ENCODE peak calls at places on chromosomes 16 and 17, in seven cellular contexts. G, C, K, I, E, A and Y are unnamed samples. For H3K27me3 and H3K4me1, the result is how much of the 10 kb centered on the place peaks cover.

GRCh38 chr17:55622547-55622946 is 100.1 kb downstream of the TMEM100 start:
- DNase-seq in G (no peak), C (no peak), K (no peak), I (no peak), E (no peak), A (no peak), Y (no peak)

GRCh38 chr17:8015957-8016631 is 13.7 kb downstream of the GUCY2D start:
- DNase-seq in G (peak), C (peak), K (no peak), I (no peak), E (no peak), A (peak), Y (no peak)

GRCh38 chr16:2151188-2152091 is 3.0 kb downstream of the RAB26 start:
- DNase-seq in G (peak), C (peak), K (no peak), I (no peak), E (no peak), A (no peak), Y (no peak)

GRCh38 chr17:61750656-61751055 is 112.7 kb downstream of the BRIP1 start:
- DNase-seq in G (no peak), C (no peak), K (no peak), I (no peak), E (no peak), A (no peak), Y (no peak)

GRCh38 chr16:3792472-3793012 is 75.2 kb upstream of the TRAP1 start:
- DNase-seq in G (no peak), C (no peak), K (no peak), I (no peak), E (no peak), A (no peak), Y (no peak)

GRCh38 chr17:19726615-19727376 is 10.4 kb upstream of the SLC47A2 start:
- DNase-seq in G (no peak), C (no peak), K (no peak), I (no peak), E (peak), A (peak), Y (no peak)

GRCh38 chr17:56624315-56624714 is 30.8 kb downstream of the NOG start:
- DNase-seq in G (no peak), C (no peak), K (no peak), I (no peak), E (no peak), A (no peak), Y (no peak)

GRCh38 chr16:2663553-2664521 is 18.5 kb upstream of the KCTD5 start:
- DNase-seq in G (no peak), C (no peak), K (peak), I (no peak), E (peak), A (peak), Y (peak)

GRCh38 chr17:61129876-61130275 is 269.8 kb upstream of the TBX2 start:
- DNase-seq in G (no peak), C (no peak), K (no peak), I (no peak), E (peak), A (peak), Y (no peak)

DNA sequence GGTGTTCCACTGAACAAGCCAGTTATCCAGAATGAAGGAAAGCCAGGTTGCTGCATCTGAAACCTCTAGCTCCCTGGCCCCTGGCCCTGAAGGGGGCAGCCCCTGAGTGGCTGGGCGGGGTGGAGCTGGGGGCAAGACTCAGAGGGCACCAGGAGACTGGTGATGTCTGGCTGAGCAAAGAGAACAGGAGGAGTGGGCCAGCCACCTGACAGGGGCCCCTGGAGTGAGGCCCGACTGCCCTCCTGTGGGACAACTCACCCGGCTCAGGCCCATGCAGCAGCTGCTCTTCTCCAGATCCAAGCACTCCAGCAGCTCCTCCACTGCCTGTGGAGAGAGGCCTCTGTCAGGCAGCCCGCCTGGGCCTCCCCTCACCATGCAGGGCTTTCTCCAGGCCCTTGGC is 60.4 kb downstream of the PIPOX start:
- DNase-seq in G (no peak), C (no peak), K (no peak), I (no peak), E (no peak), A (no peak), Y (no peak)
- H3K9ac ChIP-seq in G (no peak), C (no peak), K (peak), I (no peak), E (no peak), A (no peak), Y (no peak)

GRCh38 chr17:83088451-83089321 is 9.3 kb downstream of the METRNL start:
- DNase-seq in G (no peak), C (no peak), K (no peak), I (no peak), E (no peak), A (no peak), Y (no peak)

GRCh38 chr17:83086197-83086880 is 6.9 kb downstream of the METRNL start:
- DNase-seq in G (no peak), C (no peak), K (no peak), I (no peak), E (no peak), A (peak), Y (no peak)

GRCh38 chr17:83085526-83086196 is 6.3 kb downstream of the METRNL start:
- DNase-seq in G (no peak), C (no peak), K (no peak), I (no peak), E (no peak), A (peak), Y (no peak)

GRCh38 chr17:83087788-83088360 is 8.5 kb downstream of the METRNL start:
- DNase-seq in G (no peak), C (no peak), K (no peak), I (no peak), E (no peak), A (no peak), Y (no peak)

GRCh38 chr17:83086907-83087787 is 7.7 kb downstream of the METRNL start:
- DNase-seq in G (no peak), C (no peak), K (no peak), I (no peak), E (no peak), A (peak), Y (no peak)
- H3K27me3 ChIP-seq in G (under half), C (under half), K (under half), I (under half), E (under half), A (under half), Y (under half)

DNA sequence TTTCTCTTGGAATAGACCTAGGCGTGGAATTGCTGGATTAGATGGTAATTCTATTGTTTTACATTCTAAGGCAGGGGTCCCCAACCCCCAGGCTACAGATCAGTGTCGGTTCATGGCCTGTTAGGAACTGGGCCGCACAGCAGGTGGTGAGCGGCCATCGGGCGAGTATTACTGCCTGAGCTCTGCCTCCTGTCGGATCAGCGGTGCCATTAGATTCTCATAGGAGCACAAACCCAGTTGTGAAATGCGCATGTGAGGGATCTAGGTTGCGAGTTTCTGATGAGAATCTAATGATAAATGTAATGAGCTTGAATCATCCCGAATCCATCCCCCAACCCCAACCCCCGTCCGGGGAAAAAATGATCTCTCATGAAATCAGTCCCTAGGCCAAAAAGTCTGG is 23.0 kb downstream of the NLRC5 start:
- DNase-seq in G (peak), C (no peak), K (no peak), I (no peak), E (no peak), A (no peak), Y (no peak)
- H3K4me1 ChIP-seq in G (under half), C (under half), K (under half), I (under half), E (under half), A (under half), Y (under half)

GRCh38 chr17:6495450-6496115 is 51.3 kb downstream of the PIMREG start:
- DNase-seq in G (peak), C (no peak), K (no peak), I (no peak), E (no peak), A (no peak), Y (no peak)

GRCh38 chr17:6496116-6496481 is 51.8 kb downstream of the PIMREG start:
- DNase-seq in G (peak), C (peak), K (no peak), I (no peak), E (no peak), A (no peak), Y (no peak)

GRCh38 chr17:6498356-6498755 is 54.1 kb downstream of the PIMREG start:
- DNase-seq in G (no peak), C (no peak), K (no peak), I (no peak), E (no peak), A (no peak), Y (no peak)

GRCh38 chr17:6497496-6498221 is 53.4 kb downstream of the PIMREG start:
- DNase-seq in G (peak), C (no peak), K (no peak), I (no peak), E (no peak), A (no peak), Y (no peak)

DNA sequence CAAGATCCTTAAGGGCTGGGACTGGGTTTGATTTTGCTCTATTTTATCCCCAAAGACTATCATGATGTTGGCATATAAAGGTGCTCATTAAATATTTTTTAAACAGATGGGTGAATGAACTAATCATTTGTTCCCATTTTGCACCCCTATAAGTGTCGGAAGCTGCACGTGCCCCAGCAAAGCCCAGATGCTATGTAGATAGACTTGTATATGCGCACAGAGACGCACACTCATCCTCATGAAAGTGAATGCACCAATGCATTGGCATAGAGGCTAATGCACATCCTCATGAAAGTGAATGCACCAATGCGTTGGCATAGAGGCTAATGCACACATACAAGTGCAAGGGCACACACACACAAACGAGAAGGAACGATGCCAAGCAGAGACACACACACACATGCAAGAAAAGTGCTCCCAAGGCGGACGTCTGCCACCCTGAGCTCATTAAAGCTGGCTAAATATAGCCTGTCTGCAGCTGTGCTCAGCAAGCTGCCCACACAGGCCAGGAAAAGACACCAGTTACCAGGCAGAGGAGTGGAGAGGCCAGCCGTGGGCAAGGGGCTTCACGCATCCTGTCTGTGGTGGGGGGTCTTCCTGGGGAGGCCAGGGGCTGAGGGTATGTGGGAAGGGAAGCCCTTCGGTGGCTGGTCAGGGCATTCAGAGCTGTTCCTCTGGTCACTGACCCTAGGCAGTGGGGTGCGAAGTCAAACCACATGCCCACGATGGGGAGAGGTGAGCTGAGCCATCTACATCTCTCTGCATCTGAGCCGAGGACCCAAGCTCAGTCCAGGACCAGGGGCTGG is 52.6 kb downstream of the PIMREG start:
- DNase-seq in G (peak), C (no peak), K (no peak), I (no peak), E (no peak), A (peak), Y (no peak)
- H3K9ac ChIP-seq in G (no peak), C (no peak), K (no peak), I (no peak), E (no peak), A (no peak), Y (no peak)

GRCh38 chr17:74647871-74648672 is 24.5 kb upstream of the CD300E start:
- DNase-seq in G (no peak), C (no peak), K (no peak), I (no peak), E (no peak), A (no peak), Y (no peak)
- H3K27me3 ChIP-seq in G (under half), C (under half), K (under half), I (under half), E (under half), A (under half), Y (under half)

GRCh38 chr17:77847211-77848085 is 111.1 kb upstream of the TNRC6C start:
- DNase-seq in G (no peak), C (no peak), K (no peak), I (peak), E (no peak), A (no peak), Y (no peak)
- H3K4me1 ChIP-seq in G (under half), C (under half), K (under half), I (half or more), E (under half), A (under half), Y (under half)

GRCh38 chr17:5413682-5414081 is 5.8 kb downstream of the NUP88 start:
- DNase-seq in G (no peak), C (no peak), K (peak), I (no peak), E (peak), A (peak), Y (no peak)
- H3K9ac ChIP-seq in G (no peak), C (no peak), K (no peak), I (no peak), E (no peak), A (peak), Y (peak)